ENCODE peak calls at places on chromosome 3, in five cellular contexts. One of them, this sample, is unnamed.
A peak's percentile ranks its signal among the peaks of the same experiment; 100 is the strongest.

GRCh38 chr3:157354722-157355121 is 81.9 kb upstream of the PTX3 start:
- DNase-seq in mesendoderm: peak; percentile 68
- DNase-seq in PC-9: no peak
- DNase-seq in IMR-90: peak; percentile 18
- DNase-seq in spleen: no peak
- DNase-seq in this sample: no peak

GRCh38 chr3:184230603-184231528 is 1.5 kb downstream of the VWA5B2 start:
- DNase-seq in mesendoderm: no peak
- DNase-seq in PC-9: peak; percentile 38
- DNase-seq in spleen: no peak
- DNase-seq in IMR-90: no peak
- DNase-seq in this sample: no peak

GRCh38 chr3:158109295-158109803 is 540 bp upstream of the RSRC1 start:
- DNase-seq in PC-9: no peak
- DNase-seq in spleen: no peak
- DNase-seq in IMR-90: no peak
- DNase-seq in mesendoderm: no peak
- DNase-seq in this sample: no peak

GRCh38 chr3:4866841-4867240 is 112.4 kb upstream of the BHLHE40 start:
- DNase-seq in IMR-90: peak; percentile 30
- DNase-seq in mesendoderm: no peak
- DNase-seq in spleen: no peak
- DNase-seq in PC-9: no peak
- DNase-seq in this sample: no peak

GRCh38 chr3:129502641-129503386 is 25.6 kb upstream of the RHO start:
- DNase-seq in mesendoderm: no peak
- DNase-seq in spleen: peak; percentile 58
- DNase-seq in PC-9: no peak
- DNase-seq in IMR-90: no peak
- DNase-seq in this sample: no peak

GRCh38 chr3:124582621-124583437 is 147.4 kb upstream of the UMPS start:
- DNase-seq in IMR-90: no peak
- DNase-seq in spleen: no peak
- DNase-seq in mesendoderm: no peak
- DNase-seq in PC-9: no peak
- DNase-seq in this sample: no peak

GRCh38 chr3:47681016-47681415 is 100.7 kb downstream of the SMARCC1 start:
- DNase-seq in mesendoderm: no peak
- DNase-seq in spleen: no peak
- DNase-seq in PC-9: no peak
- DNase-seq in IMR-90: no peak
- DNase-seq in this sample: no peak

GRCh38 chr3:148136816-148137215 is 560.9 kb upstream of the AGTR1 start:
- DNase-seq in IMR-90: no peak
- DNase-seq in mesendoderm: no peak
- DNase-seq in PC-9: no peak
- DNase-seq in spleen: no peak
- DNase-seq in this sample: no peak

GRCh38 chr3:2944628-2945027 is 165.5 kb downstream of the IL5RA start:
- DNase-seq in IMR-90: no peak
- DNase-seq in mesendoderm: no peak
- DNase-seq in PC-9: no peak
- DNase-seq in spleen: no peak
- DNase-seq in this sample: no peak

DNA sequence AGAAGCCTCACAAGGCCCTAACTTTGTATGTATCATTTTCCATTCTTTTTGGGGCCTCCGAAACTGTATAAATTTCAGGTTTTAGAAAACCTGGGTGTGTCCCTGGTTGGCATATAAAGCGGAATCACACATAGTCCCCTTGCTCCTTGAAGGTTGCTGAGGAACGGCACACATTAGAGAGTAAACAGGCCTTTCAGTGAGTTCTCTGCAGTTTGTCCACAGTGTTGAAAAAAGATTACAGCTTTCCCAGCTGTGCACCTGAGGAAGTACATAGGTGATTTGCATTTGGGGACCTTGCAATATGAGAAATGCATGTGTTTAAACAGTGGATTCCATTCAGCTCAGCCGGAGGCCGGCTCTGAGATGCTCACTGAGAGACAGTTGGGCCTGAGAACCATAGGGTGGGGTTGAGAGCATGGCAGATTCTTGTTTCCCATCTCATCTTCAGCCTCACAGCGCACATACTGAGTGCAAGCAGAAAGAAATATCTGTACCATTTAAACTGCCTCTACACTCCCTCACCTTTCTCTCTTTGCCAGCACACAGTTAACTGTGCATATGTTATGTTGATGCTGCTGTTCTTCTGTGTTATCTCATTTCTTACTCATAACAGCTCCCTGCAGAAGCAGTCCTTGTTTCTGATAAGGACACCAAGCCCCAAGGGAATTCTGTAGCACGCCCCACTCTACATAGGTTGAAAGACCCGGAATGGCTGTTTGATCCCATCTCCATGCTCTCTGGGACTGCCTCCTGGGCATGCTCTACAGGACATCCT is 60.4 kb downstream of the BOC start:
- DNase-seq in mesendoderm: no peak
- DNase-seq in PC-9: no peak
- DNase-seq in IMR-90: no peak
- DNase-seq in spleen: no peak
- DNase-seq in this sample: no peak
- H3K27ac ChIP-seq in mesendoderm: no peak overlapping the region
- H3K27ac ChIP-seq in PC-9: no peak overlapping the region
- H3K27ac ChIP-seq in IMR-90: no peak overlapping the region
- H3K27ac ChIP-seq in spleen: no peak overlapping the region
- H3K27ac ChIP-seq in this sample: no peak overlapping the region

GRCh38 chr3:24944803-24945202 is 450.2 kb upstream of the THRB start:
- DNase-seq in PC-9: no peak
- DNase-seq in spleen: no peak
- DNase-seq in mesendoderm: no peak
- DNase-seq in IMR-90: no peak
- DNase-seq in this sample: no peak

GRCh38 chr3:24947103-24947502 is 452.5 kb upstream of the THRB start:
- DNase-seq in IMR-90: no peak
- DNase-seq in mesendoderm: no peak
- DNase-seq in spleen: no peak
- DNase-seq in PC-9: no peak
- DNase-seq in this sample: no peak

GRCh38 chr3:24945575-24945974 is 450.9 kb upstream of the THRB start:
- DNase-seq in spleen: no peak
- DNase-seq in PC-9: no peak
- DNase-seq in IMR-90: no peak
- DNase-seq in mesendoderm: no peak
- DNase-seq in this sample: no peak

GRCh38 chr3:24943961-24944360 is 449.3 kb upstream of the THRB start:
- DNase-seq in PC-9: no peak
- DNase-seq in mesendoderm: no peak
- DNase-seq in spleen: no peak
- DNase-seq in IMR-90: no peak
- DNase-seq in this sample: no peak
- H3K27ac ChIP-seq in PC-9: no peak overlapping the region
- H3K27ac ChIP-seq in mesendoderm: no peak overlapping the region
- H3K27ac ChIP-seq in spleen: no peak overlapping the region
- H3K27ac ChIP-seq in IMR-90: no peak overlapping the region
- H3K27ac ChIP-seq in this sample: no peak overlapping the region

DNA sequence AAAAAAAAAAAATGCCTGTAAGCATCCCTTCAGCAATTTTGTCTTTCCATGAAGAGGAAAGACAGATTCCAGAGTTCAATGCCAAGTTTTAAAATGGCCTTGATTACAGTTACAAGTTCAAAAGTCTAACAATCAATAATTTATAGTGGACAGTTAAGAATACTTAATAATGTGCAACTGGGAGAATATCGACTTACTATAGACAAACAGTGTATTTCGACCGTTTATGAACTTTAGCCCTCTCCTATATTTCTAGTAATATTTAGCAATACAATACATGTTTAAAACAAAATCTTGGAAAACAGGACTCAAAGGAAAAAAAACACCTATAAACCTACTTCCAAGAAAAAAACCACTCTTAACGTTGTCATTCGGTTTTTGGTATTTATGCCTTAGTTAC is 1.5 kb downstream of the PBRM1 start:
- DNase-seq in PC-9: no peak
- DNase-seq in spleen: no peak
- DNase-seq in IMR-90: no peak
- DNase-seq in mesendoderm: no peak
- DNase-seq in this sample: no peak
- H3K27ac ChIP-seq in PC-9: peak overlapping the region; percentile 55
- H3K27ac ChIP-seq in spleen: peak overlapping the region; percentile 97
- H3K27ac ChIP-seq in IMR-90: no peak overlapping the region
- H3K27ac ChIP-seq in mesendoderm: no peak overlapping the region
- H3K27ac ChIP-seq in this sample: no peak overlapping the region

GRCh38 chr3:190121061-190121765 is 516 bp upstream of the P3H2 start:
- DNase-seq in PC-9: no peak
- DNase-seq in IMR-90: no peak
- DNase-seq in spleen: no peak
- DNase-seq in mesendoderm: no peak
- DNase-seq in this sample: no peak
- H3K27ac ChIP-seq in PC-9: no peak overlapping the region
- H3K27ac ChIP-seq in IMR-90: peak overlapping the region; percentile 6
- H3K27ac ChIP-seq in spleen: peak overlapping the region; percentile 91
- H3K27ac ChIP-seq in mesendoderm: no peak overlapping the region
- H3K27ac ChIP-seq in this sample: no peak overlapping the region

DNA sequence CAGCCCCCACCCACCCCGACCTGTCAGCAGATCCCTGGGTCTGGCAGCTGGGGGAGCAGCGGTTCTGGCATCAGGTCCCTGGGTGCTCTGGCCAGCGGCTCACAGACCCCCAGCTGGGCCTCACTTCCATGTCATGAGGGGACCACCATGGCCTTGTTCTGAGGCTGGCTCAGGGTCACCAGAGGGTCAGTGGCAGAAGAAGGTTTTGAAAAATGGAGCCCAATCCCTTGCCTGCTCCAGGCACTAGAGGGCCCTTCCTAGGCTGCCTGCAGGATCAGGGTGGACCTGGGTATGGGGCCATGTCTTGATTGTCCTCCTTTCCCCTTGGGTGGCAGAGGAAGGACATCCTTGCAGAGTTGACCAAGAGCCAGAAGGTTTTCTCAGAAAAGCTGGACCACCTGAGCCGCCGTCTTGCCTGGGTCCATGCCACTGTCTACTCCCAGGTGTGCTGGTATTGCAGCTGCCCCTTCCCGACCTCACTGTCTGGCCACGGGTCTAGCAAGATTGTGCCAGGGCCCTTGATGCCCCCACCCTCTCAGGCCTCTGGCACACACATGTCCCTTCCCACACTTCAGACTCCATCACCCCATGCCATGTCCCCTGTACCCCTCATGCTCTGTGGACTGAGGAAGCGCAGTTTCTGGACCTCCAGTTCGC is 12.9 kb downstream of the AMIGO3 start:
- DNase-seq in spleen: no peak
- DNase-seq in mesendoderm: no peak
- DNase-seq in IMR-90: no peak
- DNase-seq in PC-9: no peak
- DNase-seq in this sample: no peak
- H3K27ac ChIP-seq in spleen: peak overlapping the region; percentile 40
- H3K27ac ChIP-seq in mesendoderm: no peak overlapping the region
- H3K27ac ChIP-seq in IMR-90: no peak overlapping the region
- H3K27ac ChIP-seq in PC-9: no peak overlapping the region
- H3K27ac ChIP-seq in this sample: no peak overlapping the region

This sample was measured in epithelial cell of prostate.